ENCODE peak calls at places on chromosome 5, in nine cellular contexts. Z is AG09309, Y is progenitor cell of endocrine pancreas, P is lower lobe of right lung, H is GM20000, N is left ventricle myocardium inferior, V is AG04449, T is neural crest cell, A is fibroblast of villous mesenchyme. L is an unnamed sample.

GRCh38 chr5:142841511-142842255 is 71.5 kb downstream of the ARHGAP26 start:
- DNase-seq in H (no peak), N (peak), A (no peak), Y (no peak), T (peak), V (no peak), P (no peak), Z (no peak), L (no peak)

GRCh38 chr5:32506809-32507208 is 62.3 kb upstream of the ZFR start:
- DNase-seq in Y (no peak), T (no peak), A (peak), Z (peak), H (no peak), V (peak), P (no peak), N (no peak), L (no peak)

GRCh38 chr5:173315495-173316352 is 12.5 kb downstream of the STC2 start:
- DNase-seq in Z (peak), V (no peak), T (no peak), H (no peak), Y (no peak), P (no peak), A (peak), N (no peak), L (no peak)

GRCh38 chr5:150035139-150035893 is 34.8 kb downstream of the HMGXB3 start:
- DNase-seq in Y (no peak), T (no peak), P (no peak), Z (no peak), V (no peak), A (no peak), N (no peak), H (peak), L (no peak)

GRCh38 chr5:65085181-65085580 is 316.5 kb downstream of the CWC27 start:
- DNase-seq in H (no peak), N (no peak), Y (no peak), A (no peak), P (no peak), T (no peak), Z (no peak), V (no peak), L (no peak)

GRCh38 chr5:961002-961710 is 47.4 kb upstream of the NKD2 start:
- DNase-seq in N (no peak), Y (no peak), T (no peak), V (no peak), A (no peak), P (no peak), Z (no peak), H (no peak), L (no peak)

GRCh38 chr5:548256-548655 is 24.0 kb upstream of the SLC9A3 start:
- DNase-seq in Y (no peak), A (no peak), P (peak), T (no peak), V (no peak), Z (no peak), H (no peak), N (peak), L (peak)

GRCh38 chr5:116652196-116652729 is 77.6 kb upstream of the SEMA6A start:
- DNase-seq in V (no peak), N (peak), H (peak), A (peak), Z (no peak), Y (no peak), T (peak), P (no peak), L (peak)

GRCh38 chr5:73319036-73319435 is 129.5 kb downstream of the FOXD1 start:
- DNase-seq in Z (no peak), N (no peak), P (no peak), H (no peak), V (no peak), T (no peak), A (no peak), Y (no peak), L (no peak)

GRCh38 chr5:6745706-6746217 is 32.5 kb downstream of the TENT4A start:
- DNase-seq in N (no peak), Z (no peak), T (no peak), P (no peak), A (peak), Y (no peak), H (peak), V (no peak), L (no peak)

GRCh38 chr5:5492087-5492933 is 69.8 kb downstream of the ICE1 start:
- DNase-seq in H (peak), Y (peak), Z (no peak), T (no peak), V (peak), N (no peak), A (peak), P (no peak), L (peak)

GRCh38 chr5:93574041-93574938 is 6.7 kb downstream of the NR2F1-AS1 start:
- DNase-seq in T (no peak), P (no peak), Y (no peak), H (no peak), A (peak), N (no peak), Z (no peak), V (no peak), L (no peak)

GRCh38 chr5:82884821-82885471 is 192.2 kb downstream of the TMEM167A start:
- DNase-seq in A (no peak), N (no peak), Y (no peak), T (no peak), Z (no peak), V (no peak), P (no peak), H (no peak), L (no peak)

DNA sequence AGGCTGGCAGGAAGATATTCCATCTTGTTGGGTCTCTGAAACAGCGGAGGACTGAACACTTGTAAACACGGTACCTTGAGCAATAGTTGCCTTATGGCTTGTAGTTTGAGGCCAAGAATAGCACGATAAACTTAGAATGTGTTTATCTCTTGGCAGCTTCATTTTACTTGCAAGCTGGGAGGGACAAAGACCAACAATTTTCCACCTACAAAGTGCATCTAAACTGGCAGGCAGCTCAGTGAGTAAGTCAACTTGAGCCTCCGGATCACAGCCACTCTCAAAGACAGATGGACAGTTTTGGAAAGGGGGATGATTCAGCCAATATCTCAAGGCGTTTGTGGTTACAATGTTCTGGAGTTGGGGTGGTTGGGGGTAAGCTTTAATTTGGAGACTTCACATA is 652.6 kb downstream of the CETN3 start:
- DNase-seq in Z (no peak), H (no peak), Y (no peak), V (no peak), N (no peak), T (no peak), A (no peak), P (no peak), L (no peak)
- TF ChIP-seq CTCF in Z (no peak), H (no peak), Y (no peak), V (no peak), N (no peak), T (no peak), A (no peak), P (no peak), L (no peak)

GRCh38 chr5:74673011-74673790 is 11.8 kb upstream of the HEXB start:
- DNase-seq in H (no peak), V (no peak), T (no peak), N (no peak), P (no peak), Z (no peak), A (peak), Y (no peak), L (no peak)
- TF ChIP-seq CTCF in H (peak), V (peak), T (peak), N (peak), P (peak), Z (peak), A (peak), Y (peak), L (peak)

GRCh38 chr5:172187118-172188032 is 649 bp downstream of the STK10 start:
- DNase-seq in Y (no peak), N (peak), Z (no peak), P (peak), V (peak), H (peak), A (peak), T (peak), L (peak)
- TF ChIP-seq CTCF in Y (no peak), N (no peak), Z (no peak), P (no peak), V (peak), H (no peak), A (no peak), T (no peak), L (no peak)

GRCh38 chr5:103827976-103828375 is 265.4 kb upstream of the NUDT12 start:
- DNase-seq in T (no peak), P (no peak), Z (no peak), A (no peak), Y (no peak), V (no peak), N (no peak), H (no peak), L (no peak)

GRCh38 chr5:103834216-103834615 is 271.6 kb upstream of the NUDT12 start:
- DNase-seq in V (no peak), H (no peak), P (no peak), T (no peak), A (no peak), N (no peak), Z (no peak), Y (no peak), L (no peak)

GRCh38 chr5:103829585-103829984 is 267.0 kb upstream of the NUDT12 start:
- DNase-seq in Y (no peak), A (no peak), V (no peak), Z (no peak), N (no peak), P (no peak), H (no peak), T (no peak), L (peak)
- TF ChIP-seq CTCF in Y (peak), A (peak), V (no peak), Z (peak), N (no peak), P (no peak), H (peak), T (peak), L (peak)

GRCh38 chr5:147226512-147226911 is 8.3 kb upstream of the STK32A start:
- DNase-seq in Y (no peak), P (no peak), H (no peak), Z (no peak), N (no peak), A (no peak), T (no peak), V (no peak), L (no peak)

GRCh38 chr5:147225938-147226337 is 8.9 kb upstream of the STK32A start:
- DNase-seq in N (no peak), Z (no peak), A (no peak), V (no peak), T (no peak), P (no peak), H (no peak), Y (no peak), L (no peak)

GRCh38 chr5:147223951-147224791 is 10.7 kb upstream of the STK32A start:
- DNase-seq in N (no peak), Y (no peak), T (no peak), P (no peak), Z (peak), V (peak), H (peak), A (peak), L (peak)

GRCh38 chr5:147223343-147223742 is 11.5 kb upstream of the STK32A start:
- DNase-seq in N (no peak), H (no peak), A (no peak), Y (no peak), P (no peak), V (no peak), T (no peak), Z (no peak), L (no peak)
- TF ChIP-seq CTCF in N (no peak), H (no peak), A (no peak), Y (no peak), P (no peak), V (no peak), T (no peak), Z (no peak), L (no peak)

DNA sequence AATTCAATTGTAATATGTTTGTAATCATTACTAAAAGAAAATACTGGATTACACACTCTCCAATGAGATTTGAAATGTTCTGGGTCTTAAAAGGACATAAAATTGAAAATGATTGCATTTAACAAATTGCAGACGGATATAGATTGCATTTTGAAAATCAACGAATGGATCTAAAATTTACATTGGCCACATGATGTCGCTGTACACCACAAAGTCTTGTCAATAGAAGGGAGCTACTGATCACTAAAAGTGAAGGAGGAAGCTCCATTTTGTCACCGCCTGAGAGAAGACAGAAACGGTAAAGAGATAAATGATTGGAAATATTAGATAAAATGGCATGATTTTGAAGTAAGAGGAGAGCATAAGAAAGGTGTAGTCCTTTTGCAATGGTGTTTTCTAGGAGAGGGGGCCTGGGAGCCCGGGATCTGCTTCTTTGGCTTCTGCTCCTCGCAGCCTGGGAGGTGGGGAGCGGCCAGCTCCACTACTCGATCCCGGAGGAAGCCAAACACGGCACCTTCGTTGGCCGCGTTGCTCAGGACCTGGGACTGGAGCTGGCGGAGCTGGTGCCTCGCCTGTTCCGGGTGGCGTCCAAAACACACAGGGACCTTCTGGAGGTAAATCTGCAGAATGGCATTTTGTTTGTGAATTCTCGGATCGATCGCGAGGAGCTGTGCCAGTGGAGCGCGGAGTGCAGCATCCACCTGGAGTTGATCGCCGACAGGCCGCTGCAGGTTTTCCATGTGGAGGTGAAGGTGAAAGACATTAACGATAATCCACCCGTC is at the start of gene PCDHA1:
- DNase-seq in V (no peak), H (no peak), P (peak), T (no peak), A (no peak), Z (no peak), Y (no peak), N (no peak), L (no peak)
- TF ChIP-seq CTCF in V (no peak), H (no peak), P (no peak), T (peak), A (no peak), Z (no peak), Y (no peak), N (no peak), L (no peak)